ENCODE peak calls at places on chromosome 19, in ten cellular contexts. U is fibroblast of pulmonary artery, B is A549, R is astrocyte of the cerebellum, E is gastrocnemius medialis, A is H1, N is body of pancreas, Q is cardiac muscle cell, T is IMR-90, K is endothelial cell of umbilical vein. S is an unnamed sample.

GRCh38 chr19:45245334-45245787 is at the start of gene EXOC3L2:
- DNase-seq in U (no peak), B (no peak), R (no peak), E (no peak), A (no peak), N (no peak), Q (no peak), T (no peak), K (no peak), S (no peak)

GRCh38 chr19:29446331-29446730 is 79.5 kb upstream of the VSTM2B start:
- DNase-seq in U (no peak), B (no peak), R (no peak), E (no peak), A (peak; percentile 13), N (no peak), Q (no peak), T (no peak), K (no peak), S (no peak)

GRCh38 chr19:33963514-33963913 is 166.8 kb downstream of the KCTD15 start:
- DNase-seq in U (no peak), B (no peak), R (no peak), E (no peak), A (no peak), N (no peak), Q (no peak), T (no peak), K (no peak), S (no peak)

GRCh38 chr19:40612831-40613668 is 11.9 kb downstream of the LTBP4 start:
- DNase-seq in U (peak; percentile 48), B (peak; percentile 71), R (no peak), E (no peak), A (peak; percentile 99), N (peak; percentile 40), Q (peak; percentile 64), T (no peak), K (no peak), S (no peak)

GRCh38 chr19:18785179-18786124 is 5.7 kb downstream of the COMP start:
- DNase-seq in U (peak; percentile 57), B (peak; percentile 66), R (no peak), E (peak; percentile 76), A (peak; percentile 98), N (peak; percentile 81), Q (peak; percentile 86), T (peak; percentile 22), K (peak; percentile 34), S (no peak)

GRCh38 chr19:3099347-3100145 is 5.4 kb downstream of the GNA11 start:
- DNase-seq in U (no peak), B (no peak), R (no peak), E (no peak), A (peak; percentile 43), N (no peak), Q (no peak), T (no peak), K (no peak), S (no peak)

GRCh38 chr19:35714601-35715354 is 3.0 kb upstream of the KMT2B start:
- DNase-seq in U (no peak), B (peak; percentile 61), R (no peak), E (no peak), A (no peak), N (no peak), Q (no peak), T (no peak), K (no peak), S (no peak)

GRCh38 chr19:3335431-3336350 is 30.7 kb upstream of the NFIC start:
- DNase-seq in U (peak; percentile 49), B (no peak), R (no peak), E (peak; percentile 78), A (no peak), N (peak; percentile 89), Q (no peak), T (peak; percentile 57), K (no peak), S (no peak)

GRCh38 chr19:49676136-49676689 is 858 bp upstream of the PRMT1 start:
- DNase-seq in U (peak; percentile 97), B (peak; percentile 91), R (peak; percentile 89), E (peak; percentile 87), A (no peak), N (peak; percentile 91), Q (peak; percentile 88), T (peak; percentile 95), K (no peak), S (peak; percentile 89)

GRCh38 chr19:49676690-49677231 is 310 bp upstream of the PRMT1 start:
- DNase-seq in U (peak; percentile 100), B (peak; percentile 100), R (peak; percentile 100), E (peak; percentile 100), A (peak; percentile 99), N (peak; percentile 100), Q (peak; percentile 100), T (peak; percentile 100), K (peak; percentile 100), S (peak; percentile 100)

GRCh38 chr19:49667473-49667872 is 1.7 kb downstream of the BCL2L12 start:
- DNase-seq in U (no peak), B (no peak), R (no peak), E (no peak), A (no peak), N (no peak), Q (no peak), T (no peak), K (no peak), S (no peak)

GRCh38 chr19:49669511-49669910 is 3.8 kb downstream of the BCL2L12 start:
- DNase-seq in U (no peak), B (no peak), R (no peak), E (no peak), A (no peak), N (no peak), Q (no peak), T (no peak), K (no peak), S (no peak)

DNA sequence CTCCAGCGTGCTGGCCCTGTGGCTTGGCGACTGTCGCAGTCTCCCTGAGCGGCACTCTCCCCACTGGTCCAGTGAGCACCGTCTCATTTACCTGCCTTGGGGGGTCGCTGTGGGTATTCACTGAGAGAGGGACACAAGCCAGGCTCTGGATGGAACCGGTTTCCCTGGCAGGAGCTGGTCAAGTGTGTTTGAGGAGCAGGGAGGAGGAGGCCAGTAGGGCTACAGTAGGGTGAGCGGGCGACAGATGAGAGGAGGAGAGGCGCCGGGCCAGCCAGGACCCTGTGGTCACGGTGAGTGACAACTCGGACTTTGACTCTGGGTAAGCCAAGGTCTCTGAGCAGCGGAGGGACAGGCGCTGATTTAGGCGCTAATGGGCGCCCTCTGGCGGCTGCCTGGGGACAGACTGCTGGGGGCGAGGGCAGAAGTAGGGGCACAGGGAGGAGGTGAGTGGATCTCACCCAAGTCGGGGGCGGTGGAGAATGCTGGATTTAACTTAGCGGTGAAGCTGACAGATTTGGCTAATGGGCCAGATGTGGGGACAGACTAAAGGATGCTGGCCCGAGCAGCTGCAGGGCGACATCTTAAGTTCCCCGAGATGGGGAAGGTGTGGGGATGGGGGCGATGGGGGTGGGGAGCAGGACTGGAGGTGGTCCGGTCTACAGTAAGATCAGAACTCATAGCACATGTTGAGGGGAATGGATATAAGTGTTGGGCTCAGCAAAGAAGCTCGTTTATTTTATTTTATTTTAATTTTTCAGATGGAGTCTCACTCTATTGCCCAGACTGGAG is 4.7 kb upstream of the PRMT1 start:
- DNase-seq in U (peak; percentile 73), B (peak; percentile 97), R (peak; percentile 28), E (peak; percentile 72), A (peak; percentile 95), N (peak; percentile 85), Q (peak; percentile 91), T (peak; percentile 61), K (peak; percentile 81), S (no peak)
- H3K4me3 ChIP-seq in U (no peak overlapping the region), B (no peak overlapping the region), R (peak overlapping the region; percentile 22), E (no peak overlapping the region), A (peak overlapping the region; percentile 26), N (no peak overlapping the region), Q (no peak overlapping the region), T (no peak overlapping the region), K (no peak overlapping the region), S (peak overlapping the region; percentile 16)

GRCh38 chr19:13819242-13819641 is 24.0 kb downstream of the ZSWIM4 start:
- DNase-seq in U (no peak), B (no peak), R (no peak), E (no peak), A (no peak), N (no peak), Q (no peak), T (no peak), K (no peak), S (no peak)
- TF ChIP-seq CTCF in U (no peak), B (no peak), R (no peak), E (no peak), A (no peak), N (no peak), Q (no peak), T (no peak), K (no peak), S (no peak)

GRCh38 chr19:7445104-7445503 is 43.7 kb downstream of the PEX11G start:
- DNase-seq in U (no peak), B (no peak), R (no peak), E (no peak), A (no peak), N (no peak), Q (no peak), T (no peak), K (no peak), S (no peak)
- H3K4me3 ChIP-seq in U (no peak overlapping the region), B (no peak overlapping the region), R (no peak overlapping the region), E (no peak overlapping the region), A (no peak overlapping the region), N (no peak overlapping the region), Q (no peak overlapping the region), T (no peak overlapping the region), K (no peak overlapping the region), S (no peak overlapping the region)

GRCh38 chr19:10964903-10965302 is 4.1 kb downstream of the SMARCA4 start:
- DNase-seq in U (no peak), B (no peak), R (no peak), E (no peak), A (no peak), N (no peak), Q (no peak), T (no peak), K (no peak), S (no peak)
- TF ChIP-seq CTCF in U (no peak), B (no peak), R (no peak), E (no peak), A (no peak), N (peak; percentile 1), Q (no peak), T (no peak), K (peak; percentile 2), S (peak; percentile 10)

S was measured in GM12864.